ENCODE peak calls at places on chromosomes 5 and 9, in four cellular contexts. N is WTC11, T is NCI-H1417, K is amniotic epithelial cell. M is an unnamed sample.

GRCh38 chr5:14383923-14384322 is 197.7 kb upstream of the OTULINL start:
- DNase-seq in T (no peak), K (no peak), N (no peak), M (no peak)

GRCh38 chr5:55821731-55822512 is 29.2 kb upstream of the IL31RA start:
- DNase-seq in N (peak; percentile 59), T (no peak), K (no peak), M (peak; percentile 70)

GRCh38 chr9:34338664-34339063 is 9.3 kb downstream of the NUDT2 start:
- DNase-seq in K (no peak), N (no peak), T (no peak), M (no peak)

GRCh38 chr5:439181-439580 is 3.8 kb upstream of the EXOC3 start:
- DNase-seq in K (no peak), T (no peak), N (no peak), M (no peak)

GRCh38 chr9:79672891-79673290 is 101.1 kb downstream of the TLE4 start:
- DNase-seq in N (no peak), K (no peak), T (no peak), M (no peak)

GRCh38 chr9:107949058-107949457 is 459.5 kb upstream of the KLF4 start:
- DNase-seq in K (peak; percentile 22), N (no peak), T (no peak), M (no peak)

GRCh38 chr5:65127181-65127901 is 354.4 kb downstream of the ADAMTS6 start:
- DNase-seq in K (peak; percentile 34), T (no peak), N (no peak), M (no peak)

GRCh38 chr5:124620743-124621142 is 125.7 kb downstream of the ZNF608 start:
- DNase-seq in N (no peak), T (no peak), K (no peak), M (no peak)

GRCh38 chr5:145180341-145180740 is 654.8 kb downstream of the PRELID2 start:
- DNase-seq in K (no peak), T (no peak), N (no peak), M (no peak)

GRCh38 chr5:109195667-109196066 is 214.1 kb downstream of the PJA2 start:
- DNase-seq in K (no peak), T (no peak), N (no peak), M (no peak)

GRCh38 chr5:31733365-31733764 is 94.4 kb downstream of the PDZD2 start:
- DNase-seq in T (no peak), K (no peak), N (no peak), M (no peak)

GRCh38 chr5:73230264-73231244 is 57.6 kb downstream of the TMEM174 start:
- DNase-seq in T (no peak), K (no peak), N (peak; percentile 74), M (peak; percentile 71)

GRCh38 chr5:27702339-27702820 is 664.0 kb upstream of the CDH9 start:
- DNase-seq in K (peak; percentile 93), T (no peak), N (no peak), M (peak; percentile 48)